ENCODE peak calls at places on chromosomes 13 and 19, in five cellular contexts. One of them, this sample, is unnamed.
A peak's percentile ranks its signal among the peaks of the same experiment; 100 is the strongest.

GRCh38 chr19:8461376-8461775 is 16.6 kb downstream of the HNRNPM start:
- DNase-seq in GM23338: no peak
- DNase-seq in lower lobe of right lung: no peak
- DNase-seq in ascending aorta: no peak
- DNase-seq in fibroblast of lung: no peak
- DNase-seq in this sample: no peak

GRCh38 chr19:50677636-50678035 is 28.4 kb downstream of the C19orf81 start:
- DNase-seq in GM23338: peak; percentile 45
- DNase-seq in lower lobe of right lung: no peak
- DNase-seq in ascending aorta: no peak
- DNase-seq in fibroblast of lung: no peak
- DNase-seq in this sample: no peak

GRCh38 chr19:45547965-45548609 is 36.5 kb downstream of the OPA3 start:
- DNase-seq in GM23338: no peak
- DNase-seq in lower lobe of right lung: no peak
- DNase-seq in ascending aorta: no peak
- DNase-seq in fibroblast of lung: peak; percentile 41
- DNase-seq in this sample: no peak

GRCh38 chr13:59461411-59461810 is 702.3 kb downstream of the DIAPH3 start:
- DNase-seq in GM23338: no peak
- DNase-seq in lower lobe of right lung: no peak
- DNase-seq in ascending aorta: no peak
- DNase-seq in fibroblast of lung: no peak
- DNase-seq in this sample: no peak

GRCh38 chr13:72221276-72221962 is 354.4 kb upstream of the DACH1 start:
- DNase-seq in GM23338: peak; percentile 86
- DNase-seq in lower lobe of right lung: peak; percentile 44
- DNase-seq in ascending aorta: no peak
- DNase-seq in fibroblast of lung: no peak
- DNase-seq in this sample: no peak

GRCh38 chr13:51632643-51633357 is 48.5 kb downstream of the WDFY2 start:
- DNase-seq in GM23338: peak; percentile 54
- DNase-seq in lower lobe of right lung: no peak
- DNase-seq in ascending aorta: no peak
- DNase-seq in fibroblast of lung: no peak
- DNase-seq in this sample: no peak

GRCh38 chr19:10861118-10861651 is 10.2 kb upstream of the CARM1 start:
- DNase-seq in GM23338: peak; percentile 83
- DNase-seq in lower lobe of right lung: peak; percentile 63
- DNase-seq in ascending aorta: no peak
- DNase-seq in fibroblast of lung: no peak
- DNase-seq in this sample: no peak

GRCh38 chr19:34236035-34236793 is 18.1 kb upstream of the GARRE1 start:
- DNase-seq in GM23338: no peak
- DNase-seq in lower lobe of right lung: no peak
- DNase-seq in ascending aorta: no peak
- DNase-seq in fibroblast of lung: peak; percentile 90
- DNase-seq in this sample: no peak

GRCh38 chr19:23075031-23075733 is 41.6 kb upstream of the ZNF730 start:
- DNase-seq in GM23338: peak; percentile 96
- DNase-seq in lower lobe of right lung: peak; percentile 51
- DNase-seq in ascending aorta: peak; percentile 70
- DNase-seq in fibroblast of lung: peak; percentile 76
- DNase-seq in this sample: peak; percentile 83

GRCh38 chr13:29578300-29579048 is 17.0 kb downstream of the SLC7A1 start:
- DNase-seq in GM23338: no peak
- DNase-seq in lower lobe of right lung: no peak
- DNase-seq in ascending aorta: no peak
- DNase-seq in fibroblast of lung: no peak
- DNase-seq in this sample: no peak

GRCh38 chr13:32225494-32225931 is 89.7 kb downstream of the ZAR1L start:
- DNase-seq in GM23338: peak; percentile 28
- DNase-seq in lower lobe of right lung: no peak
- DNase-seq in ascending aorta: no peak
- DNase-seq in fibroblast of lung: peak; percentile 69
- DNase-seq in this sample: no peak

GRCh38 chr13:110581489-110582185 is 20.1 kb upstream of the RAB20 start:
- DNase-seq in GM23338: no peak
- DNase-seq in lower lobe of right lung: no peak
- DNase-seq in ascending aorta: no peak
- DNase-seq in fibroblast of lung: no peak
- DNase-seq in this sample: no peak

GRCh38 chr13:39159393-39159792 is 121.1 kb downstream of the NHLRC3 start:
- DNase-seq in GM23338: no peak
- DNase-seq in lower lobe of right lung: no peak
- DNase-seq in ascending aorta: no peak
- DNase-seq in fibroblast of lung: no peak
- DNase-seq in this sample: no peak

GRCh38 chr19:372306-372890 is 27.8 kb upstream of the MIER2 start:
- DNase-seq in GM23338: no peak
- DNase-seq in lower lobe of right lung: no peak
- DNase-seq in ascending aorta: peak; percentile 54
- DNase-seq in fibroblast of lung: peak; percentile 81
- DNase-seq in this sample: no peak

GRCh38 chr13:111903143-111903542 is 163.8 kb upstream of the SOX1 start:
- DNase-seq in GM23338: no peak
- DNase-seq in lower lobe of right lung: no peak
- DNase-seq in ascending aorta: no peak
- DNase-seq in fibroblast of lung: no peak
- DNase-seq in this sample: no peak

GRCh38 chr19:48149430-48149829 is 20.7 kb downstream of the LIG1 start:
- DNase-seq in GM23338: no peak
- DNase-seq in lower lobe of right lung: no peak
- DNase-seq in ascending aorta: no peak
- DNase-seq in fibroblast of lung: no peak
- DNase-seq in this sample: no peak

GRCh38 chr19:45069056-45069455 is 7.2 kb downstream of the ZNF296 start:
- DNase-seq in GM23338: peak; percentile 65
- DNase-seq in lower lobe of right lung: no peak
- DNase-seq in ascending aorta: no peak
- DNase-seq in fibroblast of lung: no peak
- DNase-seq in this sample: no peak

GRCh38 chr19:4969772-4970531 is 1.0 kb downstream of the KDM4B start:
- DNase-seq in GM23338: peak; percentile 32
- DNase-seq in lower lobe of right lung: no peak
- DNase-seq in ascending aorta: no peak
- DNase-seq in fibroblast of lung: peak; percentile 34
- DNase-seq in this sample: no peak

GRCh38 chr19:33261511-33262192 is 36.0 kb upstream of the SLC7A10 start:
- DNase-seq in GM23338: no peak
- DNase-seq in lower lobe of right lung: no peak
- DNase-seq in ascending aorta: no peak
- DNase-seq in fibroblast of lung: no peak
- DNase-seq in this sample: no peak

GRCh38 chr19:4522291-4523002 is 4.2 kb upstream of the PLIN4 start:
- DNase-seq in GM23338: no peak
- DNase-seq in lower lobe of right lung: no peak
- DNase-seq in ascending aorta: no peak
- DNase-seq in fibroblast of lung: no peak
- DNase-seq in this sample: no peak

GRCh38 chr13:22793598-22794134 is 387.1 kb upstream of the SGCG start:
- DNase-seq in GM23338: peak; percentile 28
- DNase-seq in lower lobe of right lung: no peak
- DNase-seq in ascending aorta: no peak
- DNase-seq in fibroblast of lung: no peak
- DNase-seq in this sample: no peak

GRCh38 chr19:3538258-3538929 is 580 bp upstream of the TEKTIP1 start:
- DNase-seq in GM23338: no peak
- DNase-seq in lower lobe of right lung: no peak
- DNase-seq in ascending aorta: no peak
- DNase-seq in fibroblast of lung: no peak
- DNase-seq in this sample: no peak

GRCh38 chr13:33186851-33187250 is 98.7 kb downstream of the STARD13 start:
- DNase-seq in GM23338: peak; percentile 65
- DNase-seq in lower lobe of right lung: no peak
- DNase-seq in ascending aorta: no peak
- DNase-seq in fibroblast of lung: no peak
- DNase-seq in this sample: no peak

GRCh38 chr19:6108721-6109633 is 1.3 kb downstream of the RFX2 start:
- DNase-seq in GM23338: peak; percentile 64
- DNase-seq in lower lobe of right lung: peak; percentile 74
- DNase-seq in ascending aorta: peak; percentile 89
- DNase-seq in fibroblast of lung: peak; percentile 69
- DNase-seq in this sample: no peak

GRCh38 chr19:14409157-14410053 is 9.7 kb downstream of the DDX39A start:
- DNase-seq in GM23338: no peak
- DNase-seq in lower lobe of right lung: no peak
- DNase-seq in ascending aorta: no peak
- DNase-seq in fibroblast of lung: no peak
- DNase-seq in this sample: no peak

GRCh38 chr13:29858667-29859066 is 8.2 kb upstream of the UBL3 start:
- DNase-seq in GM23338: no peak
- DNase-seq in lower lobe of right lung: no peak
- DNase-seq in ascending aorta: no peak
- DNase-seq in fibroblast of lung: no peak
- DNase-seq in this sample: no peak

GRCh38 chr19:46915386-46915785 is 54.6 kb downstream of the ARHGAP35 start:
- DNase-seq in GM23338: no peak
- DNase-seq in lower lobe of right lung: no peak
- DNase-seq in ascending aorta: no peak
- DNase-seq in fibroblast of lung: no peak
- DNase-seq in this sample: no peak

GRCh38 chr13:99969368-99969933 is 2.1 kb downstream of the ZIC5 start:
- DNase-seq in GM23338: no peak
- DNase-seq in lower lobe of right lung: no peak
- DNase-seq in ascending aorta: no peak
- DNase-seq in fibroblast of lung: no peak
- DNase-seq in this sample: no peak

GRCh38 chr19:7595466-7596133 is at the start of gene CAMSAP3:
- DNase-seq in GM23338: peak; percentile 89
- DNase-seq in lower lobe of right lung: peak; percentile 77
- DNase-seq in ascending aorta: no peak
- DNase-seq in fibroblast of lung: no peak
- DNase-seq in this sample: no peak

GRCh38 chr13:107806726-107807125 is 408.6 kb downstream of the LIG4 start:
- DNase-seq in GM23338: no peak
- DNase-seq in lower lobe of right lung: no peak
- DNase-seq in ascending aorta: no peak
- DNase-seq in fibroblast of lung: no peak
- DNase-seq in this sample: no peak
- TF ChIP-seq CTCF in GM23338: no peak
- TF ChIP-seq CTCF in lower lobe of right lung: no peak
- TF ChIP-seq CTCF in ascending aorta: no peak
- TF ChIP-seq CTCF in fibroblast of lung: no peak
- TF ChIP-seq CTCF in this sample: no peak

GRCh38 chr19:18590273-18591272 is 2.0 kb downstream of the REX1BD start:
- DNase-seq in GM23338: peak; percentile 99
- DNase-seq in lower lobe of right lung: no peak
- DNase-seq in ascending aorta: no peak
- DNase-seq in fibroblast of lung: peak; percentile 47
- DNase-seq in this sample: peak; percentile 73
- TF ChIP-seq CTCF in GM23338: peak; percentile 77
- TF ChIP-seq CTCF in lower lobe of right lung: no peak
- TF ChIP-seq CTCF in ascending aorta: no peak
- TF ChIP-seq CTCF in fibroblast of lung: peak; percentile 36
- TF ChIP-seq CTCF in this sample: peak; percentile 2

GRCh38 chr13:73991384-73991783 is 142.8 kb downstream of the KLF12 start:
- DNase-seq in GM23338: no peak
- DNase-seq in lower lobe of right lung: no peak
- DNase-seq in ascending aorta: no peak
- DNase-seq in fibroblast of lung: no peak
- DNase-seq in this sample: no peak
- TF ChIP-seq CTCF in GM23338: no peak
- TF ChIP-seq CTCF in lower lobe of right lung: no peak
- TF ChIP-seq CTCF in ascending aorta: no peak
- TF ChIP-seq CTCF in fibroblast of lung: no peak
- TF ChIP-seq CTCF in this sample: no peak

GRCh38 chr19:20247016-20247683 is 80.1 kb downstream of the ZNF486 start:
- DNase-seq in GM23338: peak; percentile 69
- DNase-seq in lower lobe of right lung: no peak
- DNase-seq in ascending aorta: no peak
- DNase-seq in fibroblast of lung: peak; percentile 17
- DNase-seq in this sample: no peak
- TF ChIP-seq CTCF in GM23338: peak; percentile 88
- TF ChIP-seq CTCF in lower lobe of right lung: peak; percentile 52
- TF ChIP-seq CTCF in ascending aorta: peak; percentile 14
- TF ChIP-seq CTCF in fibroblast of lung: peak; percentile 34
- TF ChIP-seq CTCF in this sample: peak; percentile 72

DNA sequence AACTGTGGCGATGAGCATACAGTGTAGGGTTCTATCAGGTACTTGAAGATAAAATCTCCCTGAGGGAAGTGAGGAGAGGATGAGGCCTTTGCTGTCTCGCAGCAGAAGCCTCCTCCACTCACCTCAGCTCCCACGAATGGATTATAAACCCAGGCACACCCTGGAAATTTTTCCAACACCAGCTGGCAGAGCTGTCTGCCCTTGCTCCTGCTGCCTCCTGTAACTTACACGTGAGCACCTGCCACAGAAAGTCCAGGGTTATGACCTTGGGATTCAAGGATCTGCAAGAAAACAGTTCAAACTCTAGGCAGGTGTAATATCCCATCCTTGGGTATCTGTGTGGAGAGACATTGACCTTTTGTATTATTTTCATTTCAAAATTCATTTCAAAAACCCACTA is 70.9 kb upstream of the MYO16 start:
- DNase-seq in GM23338: no peak
- DNase-seq in lower lobe of right lung: no peak
- DNase-seq in ascending aorta: no peak
- DNase-seq in fibroblast of lung: no peak
- DNase-seq in this sample: no peak
- TF ChIP-seq CTCF in GM23338: no peak
- TF ChIP-seq CTCF in lower lobe of right lung: no peak
- TF ChIP-seq CTCF in ascending aorta: no peak
- TF ChIP-seq CTCF in fibroblast of lung: no peak
- TF ChIP-seq CTCF in this sample: no peak

GRCh38 chr19:12838893-12839656 is 760 bp downstream of the MAST1 start:
- DNase-seq in GM23338: no peak
- DNase-seq in lower lobe of right lung: no peak
- DNase-seq in ascending aorta: no peak
- DNase-seq in fibroblast of lung: no peak
- DNase-seq in this sample: no peak
- TF ChIP-seq CTCF in GM23338: no peak
- TF ChIP-seq CTCF in lower lobe of right lung: no peak
- TF ChIP-seq CTCF in ascending aorta: no peak
- TF ChIP-seq CTCF in fibroblast of lung: no peak
- TF ChIP-seq CTCF in this sample: no peak

This sample was measured in D721Med.